ENCODE peak calls at places on chromosome 6, in ten cellular contexts. K, Q, F, Y, N, I, H, R, U and J are unnamed samples.

GRCh38 chr6:14635933-14636599 is 518.5 kb downstream of the CD83 start:
- DNase-seq in R (no peak), N (peak), U (no peak), I (no peak), Y (no peak), K (no peak), H (no peak), F (no peak), Q (no peak), J (no peak)

GRCh38 chr6:142796024-142796423 is 149.0 kb downstream of the HIVEP2 start:
- DNase-seq in F (no peak), Y (no peak), K (no peak), R (no peak), I (no peak), N (no peak), Q (no peak), H (peak), U (no peak), J (no peak)

GRCh38 chr6:116398366-116399005 is 27.7 kb downstream of the DSE start:
- DNase-seq in U (no peak), K (no peak), Y (peak), I (peak), R (no peak), Q (no peak), N (no peak), H (peak), F (no peak), J (no peak)

GRCh38 chr6:68235192-68235812 is 399.8 kb upstream of the ADGRB3 start:
- DNase-seq in U (no peak), H (peak), I (no peak), F (no peak), N (no peak), Y (no peak), R (no peak), K (no peak), Q (no peak), J (no peak)

GRCh38 chr6:153047386-153047785 is 44.9 kb upstream of the MTRF1L start:
- DNase-seq in H (no peak), Y (no peak), U (no peak), K (no peak), R (no peak), I (no peak), Q (no peak), F (no peak), N (no peak), J (no peak)

GRCh38 chr6:33030245-33030644 is 20.9 kb upstream of the HLA-DOA start:
- DNase-seq in H (no peak), Q (no peak), Y (no peak), K (no peak), N (no peak), U (no peak), F (no peak), R (no peak), I (no peak), J (no peak)

GRCh38 chr6:37344308-37344707 is 9.5 kb upstream of the RNF8 start:
- DNase-seq in F (no peak), N (no peak), Q (no peak), K (no peak), U (no peak), R (no peak), H (no peak), Y (no peak), I (no peak), J (no peak)

GRCh38 chr6:119608994-119609393 is 259.4 kb upstream of the MAN1A1 start:
- DNase-seq in F (no peak), U (no peak), Q (no peak), H (no peak), I (no peak), K (no peak), N (no peak), R (no peak), Y (no peak), J (no peak)

GRCh38 chr6:13302751-13303667 is 25.3 kb downstream of the TBC1D7 start:
- DNase-seq in N (peak), F (no peak), K (peak), U (peak), Y (peak), R (peak), Q (peak), H (peak), I (peak), J (peak)

GRCh38 chr6:33837971-33838665 is 34.3 kb upstream of the MLN start:
- DNase-seq in U (no peak), K (no peak), Q (no peak), F (peak), N (no peak), Y (peak), I (peak), H (peak), R (no peak), J (no peak)

GRCh38 chr6:144710207-144710606 is 425.1 kb downstream of the UTRN start:
- DNase-seq in I (peak), U (no peak), F (no peak), R (no peak), N (no peak), Y (peak), Q (peak), H (peak), K (no peak), J (peak)

GRCh38 chr6:100427452-100427851 is 37.3 kb downstream of the SIM1 start:
- DNase-seq in H (no peak), I (peak), F (no peak), Q (no peak), K (no peak), R (no peak), U (no peak), Y (no peak), N (no peak), J (no peak)

GRCh38 chr6:98824907-98825601 is 9.3 kb upstream of the POU3F2 start:
- DNase-seq in H (no peak), N (no peak), Q (no peak), U (no peak), R (no peak), I (no peak), F (no peak), K (no peak), Y (no peak), J (no peak)

GRCh38 chr6:53837875-53838806 is 43.3 kb downstream of the LRRC1 start:
- DNase-seq in R (peak), F (peak), H (peak), I (no peak), Y (peak), Q (no peak), K (no peak), N (no peak), U (no peak), J (no peak)

GRCh38 chr6:22236626-22237414 is 60.0 kb downstream of the PRL start:
- DNase-seq in I (peak), K (peak), N (no peak), H (peak), U (no peak), F (peak), Y (peak), Q (peak), R (no peak), J (peak)

GRCh38 chr6:144216668-144217218 is 66.4 kb downstream of the STX11 start:
- DNase-seq in K (no peak), F (no peak), R (no peak), H (no peak), Y (no peak), U (peak), I (no peak), N (no peak), Q (no peak), J (no peak)

GRCh38 chr6:44381739-44382138 is 5.8 kb upstream of the CDC5L start:
- DNase-seq in I (peak), Y (peak), N (no peak), F (no peak), K (no peak), H (peak), U (no peak), Q (no peak), R (peak), J (no peak)

GRCh38 chr6:108914235-108915022 is 66.2 kb downstream of the ARMC2 start:
- DNase-seq in R (no peak), H (no peak), N (peak), Q (no peak), I (no peak), F (no peak), Y (no peak), K (peak), U (no peak), J (no peak)

GRCh38 chr6:47319867-47320266 is 10.2 kb upstream of the TNFRSF21 start:
- DNase-seq in N (no peak), K (no peak), U (no peak), H (no peak), I (no peak), Y (no peak), F (no peak), Q (no peak), R (no peak), J (no peak)

GRCh38 chr6:137389150-137389664 is 105.0 kb downstream of the OLIG3 start:
- DNase-seq in I (peak), U (peak), N (peak), R (no peak), Q (no peak), F (no peak), H (peak), K (no peak), Y (peak), J (no peak)

GRCh38 chr6:37492236-37493046 is 7.3 kb downstream of the CCDC167 start:
- DNase-seq in K (no peak), Y (no peak), Q (no peak), R (no peak), I (no peak), H (no peak), U (no peak), F (peak), N (no peak), J (no peak)

GRCh38 chr6:82025271-82025670 is 222.3 kb downstream of the IBTK start:
- DNase-seq in U (no peak), N (no peak), Q (no peak), F (no peak), H (no peak), Y (peak), I (no peak), R (no peak), K (no peak), J (no peak)

GRCh38 chr6:138509371-138509770 is 10.1 kb upstream of the NHSL1 start:
- DNase-seq in K (peak), Y (peak), I (peak), N (peak), R (peak), Q (no peak), F (peak), U (no peak), H (peak), J (no peak)

GRCh38 chr6:44472250-44472945 is 84.9 kb downstream of the CDC5L start:
- DNase-seq in I (no peak), Y (no peak), F (no peak), R (no peak), K (no peak), H (no peak), Q (no peak), U (no peak), N (no peak), J (no peak)

GRCh38 chr6:42781811-42782688 is at the start of gene BICRAL:
- DNase-seq in R (peak), Y (peak), I (peak), H (peak), N (peak), U (peak), F (peak), Q (peak), K (peak), J (peak)

GRCh38 chr6:31738048-31738979 is 1.5 kb upstream of the MSH5 start:
- DNase-seq in Q (peak), U (peak), I (peak), N (peak), F (no peak), Y (peak), H (peak), R (peak), K (peak), J (peak)

GRCh38 chr6:126361832-126362231 is 21.9 kb downstream of the CENPW start:
- DNase-seq in I (no peak), K (no peak), H (no peak), Q (no peak), R (no peak), U (no peak), F (no peak), N (no peak), Y (no peak), J (no peak)